ENCODE peak calls at places on chromosomes 5 and 9, in four cellular contexts. T is adrenal gland, C is testis, L is A549. B is an unnamed sample.
A peak's percentile ranks its signal among the peaks of the same experiment; 100 is the strongest.

GRCh38 chr5:128174951-128175350 is 91.4 kb downstream of the SLC12A2 start:
- DNase-seq in T (no peak), C (no peak), L (no peak), B (no peak)

GRCh38 chr5:76256116-76256889 is 146.8 kb upstream of the IQGAP2 start:
- DNase-seq in T (peak; percentile 89), C (peak; percentile 80), L (peak; percentile 79), B (peak; percentile 71)

GRCh38 chr9:22124263-22125011 is 115.3 kb upstream of the CDKN2B start:
- DNase-seq in T (no peak), C (no peak), L (peak; percentile 47), B (no peak)

GRCh38 chr9:107239474-107239873 is 43.6 kb upstream of the RAD23B start:
- DNase-seq in T (no peak), C (no peak), L (no peak), B (peak; percentile 24)

GRCh38 chr5:123099514-123100151 is 10.6 kb downstream of the PRDM6 start:
- DNase-seq in T (no peak), C (no peak), L (peak; percentile 60), B (no peak)

GRCh38 chr9:136497916-136498695 is 15.3 kb upstream of the SEC16A start:
- DNase-seq in T (no peak), C (no peak), L (no peak), B (no peak)

GRCh38 chr5:174690256-174690655 is 34.1 kb upstream of the MSX2 start:
- DNase-seq in T (peak; percentile 51), C (peak; percentile 61), L (peak; percentile 24), B (no peak)

GRCh38 chr9:93958875-93959682 is 3.9 kb upstream of the BARX1 start:
- DNase-seq in T (no peak), C (peak; percentile 5), L (no peak), B (no peak)

GRCh38 chr9:96126321-96126881 is 175.6 kb downstream of the HSD17B3 start:
- DNase-seq in T (no peak), C (peak; percentile 66), L (no peak), B (no peak)

GRCh38 chr5:11037080-11037479 is 276.0 kb upstream of the DAP start:
- DNase-seq in T (no peak), C (no peak), L (no peak), B (no peak)

GRCh38 chr9:347667-348292 is 133.1 kb downstream of the DOCK8 start:
- DNase-seq in T (no peak), C (no peak), L (peak; percentile 54), B (peak; percentile 16)

GRCh38 chr5:137497396-137498290 is 1.5 kb downstream of the SPOCK1 start:
- DNase-seq in T (peak; percentile 71), C (peak; percentile 75), L (peak; percentile 35), B (no peak)

GRCh38 chr5:133758641-133759040 is 146.3 kb upstream of the FSTL4 start:
- DNase-seq in T (no peak), C (no peak), L (no peak), B (peak; percentile 47)

GRCh38 chr9:17401858-17402257 is 177.0 kb upstream of the SH3GL2 start:
- DNase-seq in T (no peak), C (no peak), L (no peak), B (no peak)

GRCh38 chr5:89117131-89117644 is 234.2 kb upstream of the MEF2C start:
- DNase-seq in T (no peak), C (no peak), L (no peak), B (peak; percentile 10)

GRCh38 chr9:36165766-36166149 is 3.4 kb upstream of the CCIN start:
- DNase-seq in T (no peak), C (no peak), L (no peak), B (no peak)

GRCh38 chr5:154405078-154405792 is 40.6 kb upstream of the SAP30L start:
- DNase-seq in T (peak; percentile 88), C (peak; percentile 89), L (peak; percentile 69), B (peak; percentile 81)
- TF ChIP-seq POLR2A in T (no peak), C (no peak), L (no peak), B (no peak)

DNA sequence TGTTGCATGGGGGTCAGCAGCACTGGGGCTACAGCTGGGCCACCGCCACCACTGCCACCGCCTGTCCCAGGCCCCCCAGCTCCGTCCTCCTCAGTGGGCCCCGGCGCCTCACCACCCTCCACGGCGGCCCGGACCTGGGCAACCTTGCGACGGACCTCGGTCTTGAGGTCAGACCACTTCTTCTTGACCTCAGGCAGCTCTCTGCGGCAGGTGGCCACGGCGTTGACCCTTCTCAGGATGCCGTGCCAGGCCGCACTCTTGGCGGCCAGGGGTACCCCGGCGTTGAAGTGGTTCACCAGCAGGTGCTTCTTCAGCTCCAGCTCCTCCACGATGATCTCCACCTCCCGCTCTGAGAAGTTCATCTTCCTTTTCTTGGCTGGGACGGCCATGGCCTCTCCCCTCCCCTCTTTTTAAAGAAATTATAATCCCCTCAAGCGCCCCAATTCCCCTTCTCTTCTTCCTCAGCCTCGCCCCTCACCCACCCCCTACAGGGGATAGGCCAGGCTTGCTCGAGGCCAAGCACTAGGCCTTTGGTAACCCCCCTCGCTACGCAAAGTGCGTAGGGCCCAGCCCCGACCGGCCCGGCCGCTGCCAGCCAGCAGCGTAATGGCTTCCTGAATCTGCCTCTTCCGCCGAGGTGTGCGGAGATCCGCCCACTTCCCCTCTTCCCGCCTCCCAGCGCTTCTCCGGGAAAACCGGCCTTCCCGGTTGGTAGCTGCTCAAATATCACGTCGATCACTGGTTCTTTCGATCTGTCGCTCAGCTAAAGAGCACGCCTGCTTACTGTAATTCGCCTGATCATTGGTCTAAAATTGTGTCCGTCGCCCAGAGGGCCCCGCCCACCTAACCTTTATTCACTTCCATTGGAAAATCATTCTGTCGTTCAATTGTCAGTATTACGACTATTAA is at the start of gene NAIF1:
- DNase-seq in T (peak; percentile 99), C (peak; percentile 99), L (peak; percentile 99), B (peak; percentile 99)
- TF ChIP-seq POLR2A in T (peak; percentile 43), C (no peak), L (no peak), B (peak; percentile 3)

DNA sequence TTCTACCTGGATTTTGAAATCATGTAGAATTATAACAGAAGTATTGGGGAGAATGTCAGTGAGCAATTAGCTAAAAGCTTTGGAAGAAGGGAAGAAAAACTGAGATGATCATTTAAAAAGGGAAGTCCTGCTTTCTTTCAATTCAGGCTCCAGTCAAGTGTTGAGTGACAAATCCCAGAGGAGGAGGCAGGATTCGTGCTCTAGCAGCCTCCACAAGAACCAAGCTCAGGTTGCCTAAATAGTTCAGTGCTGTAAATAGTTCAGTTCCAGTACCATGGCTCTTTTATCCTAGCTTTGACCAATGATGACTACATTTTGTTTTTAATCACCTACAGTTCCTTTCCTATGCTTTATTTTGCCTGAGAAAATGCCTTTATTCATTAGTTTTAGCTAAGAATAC is 204.9 kb upstream of the NREP start:
- DNase-seq in T (no peak), C (no peak), L (no peak), B (no peak)
- TF ChIP-seq POLR2A in T (no peak), C (no peak), L (no peak), B (no peak)

GRCh38 chr5:157328277-157328912 is 62.5 kb downstream of the CYFIP2 start:
- DNase-seq in T (peak; percentile 79), C (peak; percentile 76), L (peak; percentile 77), B (peak; percentile 78)
- TF ChIP-seq POLR2A in T (no peak), C (no peak), L (no peak), B (no peak)

DNA sequence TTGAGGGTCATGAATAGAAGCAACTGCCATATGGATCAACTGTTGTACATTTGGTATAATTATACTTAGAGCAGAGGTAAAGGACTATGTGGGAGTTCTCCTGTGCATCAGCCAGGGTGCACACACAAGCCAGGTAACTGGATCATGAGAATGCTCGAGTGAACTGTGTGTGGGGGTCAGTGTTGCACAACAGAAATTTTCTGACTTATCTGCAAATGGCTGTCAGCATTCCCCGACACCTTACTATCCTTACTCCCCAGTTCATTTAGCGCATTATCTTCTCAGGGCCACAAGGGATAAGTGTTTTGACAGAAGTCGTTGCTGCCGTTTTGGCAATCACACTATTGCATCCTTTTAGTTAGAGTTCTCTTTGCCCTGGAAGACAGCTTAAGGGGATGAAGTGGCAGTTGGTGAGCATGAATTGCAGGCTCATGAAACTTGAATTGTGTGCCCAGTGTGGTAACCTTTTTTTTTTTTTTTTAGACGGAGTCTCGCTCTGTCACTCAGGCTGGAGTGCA is 1.7 kb downstream of the CANX start:
- DNase-seq in T (no peak), C (no peak), L (no peak), B (peak; percentile 84)
- TF ChIP-seq POLR2A in T (no peak), C (no peak), L (no peak), B (no peak)

B was measured in erythroblast.